ENCODE peak calls at places on chromosomes 16 and 17, in six cellular contexts. Y, J, U, Q, A and G are unnamed samples.

GRCh38 chr17:39938140-39938869 is 10.8 kb downstream of the LRRC3C start:
- DNase-seq in Y (no peak), J (no peak), U (no peak), Q (no peak), A (no peak), G (peak)

GRCh38 chr16:78133919-78134318 is 34.5 kb downstream of the WWOX start:
- DNase-seq in Y (no peak), J (no peak), U (no peak), Q (no peak), A (no peak), G (no peak)

GRCh38 chr16:72950669-72951068 is 97.3 kb downstream of the ZFHX3 start:
- DNase-seq in Y (no peak), J (no peak), U (no peak), Q (no peak), A (no peak), G (no peak)

GRCh38 chr17:42819939-42820535 is 4.0 kb downstream of the BECN1 start:
- DNase-seq in Y (peak), J (no peak), U (no peak), Q (peak), A (no peak), G (no peak)

GRCh38 chr17:56604691-56605090 is 11.2 kb downstream of the NOG start:
- DNase-seq in Y (no peak), J (no peak), U (no peak), Q (no peak), A (no peak), G (no peak)

GRCh38 chr17:58120195-58120822 is 27.9 kb upstream of the OR4D1 start:
- DNase-seq in Y (no peak), J (no peak), U (peak), Q (peak), A (peak), G (no peak)

GRCh38 chr17:20291853-20292252 is 175.5 kb downstream of the LGALS9B start:
- DNase-seq in Y (no peak), J (no peak), U (no peak), Q (no peak), A (no peak), G (no peak)

GRCh38 chr16:1723450-1724147 is 17.6 kb downstream of the MAPK8IP3 start:
- DNase-seq in Y (peak), J (no peak), U (no peak), Q (no peak), A (no peak), G (no peak)

GRCh38 chr16:21950782-21951521 is 2.2 kb upstream of the UQCRC2 start:
- DNase-seq in Y (no peak), J (no peak), U (no peak), Q (no peak), A (no peak), G (no peak)

GRCh38 chr16:72923757-72924156 is 124.2 kb downstream of the ZFHX3 start:
- DNase-seq in Y (no peak), J (no peak), U (no peak), Q (no peak), A (no peak), G (no peak)